ENCODE peak calls at places on chromosomes 16 and 17, in eight cellular contexts. One of them, this sample, is unnamed.
A peak's percentile ranks its signal among the peaks of the same experiment; 100 is the strongest.

GRCh38 chr17:80284631-80285030 is 24.0 kb downstream of the RNF213 start:
- DNase-seq in iPS DF 6.9: no peak
- DNase-seq in tibial artery: no peak
- DNase-seq in thoracic aorta: no peak
- DNase-seq in CD8-positive, alpha-beta T cell: no peak
- DNase-seq in mammary epithelial cell: no peak
- DNase-seq in colonic mucosa: no peak
- DNase-seq in upper lobe of right lung: no peak
- DNase-seq in this sample: no peak

GRCh38 chr17:61672140-61672539 is 81.1 kb upstream of the NACA2 start:
- DNase-seq in iPS DF 6.9: no peak
- DNase-seq in tibial artery: no peak
- DNase-seq in thoracic aorta: no peak
- DNase-seq in CD8-positive, alpha-beta T cell: no peak
- DNase-seq in mammary epithelial cell: no peak
- DNase-seq in colonic mucosa: no peak
- DNase-seq in upper lobe of right lung: no peak
- DNase-seq in this sample: no peak

GRCh38 chr16:88202207-88202745 is 180.5 kb upstream of the ZNF469 start:
- DNase-seq in iPS DF 6.9: no peak
- DNase-seq in tibial artery: peak; percentile 59
- DNase-seq in thoracic aorta: no peak
- DNase-seq in CD8-positive, alpha-beta T cell: no peak
- DNase-seq in mammary epithelial cell: no peak
- DNase-seq in colonic mucosa: no peak
- DNase-seq in upper lobe of right lung: no peak
- DNase-seq in this sample: no peak

GRCh38 chr16:69176033-69176780 is 10.8 kb upstream of the SNTB2 start:
- DNase-seq in iPS DF 6.9: no peak
- DNase-seq in tibial artery: no peak
- DNase-seq in thoracic aorta: no peak
- DNase-seq in CD8-positive, alpha-beta T cell: no peak
- DNase-seq in mammary epithelial cell: peak; percentile 21
- DNase-seq in colonic mucosa: no peak
- DNase-seq in upper lobe of right lung: no peak
- DNase-seq in this sample: peak; percentile 51

GRCh38 chr17:50043290-50044148 is 12.4 kb upstream of the ITGA3 start:
- DNase-seq in iPS DF 6.9: no peak
- DNase-seq in tibial artery: peak; percentile 87
- DNase-seq in thoracic aorta: no peak
- DNase-seq in CD8-positive, alpha-beta T cell: no peak
- DNase-seq in mammary epithelial cell: no peak
- DNase-seq in colonic mucosa: peak; percentile 69
- DNase-seq in upper lobe of right lung: no peak
- DNase-seq in this sample: no peak

GRCh38 chr16:86214326-86215232 is 295.7 kb upstream of the FOXF1 start:
- DNase-seq in iPS DF 6.9: no peak
- DNase-seq in tibial artery: no peak
- DNase-seq in thoracic aorta: no peak
- DNase-seq in CD8-positive, alpha-beta T cell: no peak
- DNase-seq in mammary epithelial cell: no peak
- DNase-seq in colonic mucosa: no peak
- DNase-seq in upper lobe of right lung: peak; percentile 56
- DNase-seq in this sample: no peak

GRCh38 chr16:53305743-53306142 is 128.5 kb upstream of the RBL2 start:
- DNase-seq in iPS DF 6.9: no peak
- DNase-seq in tibial artery: no peak
- DNase-seq in thoracic aorta: no peak
- DNase-seq in CD8-positive, alpha-beta T cell: no peak
- DNase-seq in mammary epithelial cell: no peak
- DNase-seq in colonic mucosa: no peak
- DNase-seq in upper lobe of right lung: no peak
- DNase-seq in this sample: no peak

GRCh38 chr17:66964083-66964771 is at the start of gene CACNG4:
- DNase-seq in iPS DF 6.9: no peak
- DNase-seq in tibial artery: no peak
- DNase-seq in thoracic aorta: no peak
- DNase-seq in CD8-positive, alpha-beta T cell: no peak
- DNase-seq in mammary epithelial cell: no peak
- DNase-seq in colonic mucosa: no peak
- DNase-seq in upper lobe of right lung: no peak
- DNase-seq in this sample: peak; percentile 74

GRCh38 chr17:1872976-1873375 is 43.2 kb downstream of the RPA1 start:
- DNase-seq in iPS DF 6.9: no peak
- DNase-seq in tibial artery: no peak
- DNase-seq in thoracic aorta: no peak
- DNase-seq in CD8-positive, alpha-beta T cell: no peak
- DNase-seq in mammary epithelial cell: no peak
- DNase-seq in colonic mucosa: no peak
- DNase-seq in upper lobe of right lung: no peak
- DNase-seq in this sample: no peak

GRCh38 chr16:7227193-7227825 is 105.3 kb upstream of the RBFOX1 start:
- DNase-seq in iPS DF 6.9: no peak
- DNase-seq in tibial artery: no peak
- DNase-seq in thoracic aorta: no peak
- DNase-seq in CD8-positive, alpha-beta T cell: no peak
- DNase-seq in mammary epithelial cell: no peak
- DNase-seq in colonic mucosa: no peak
- DNase-seq in upper lobe of right lung: no peak
- DNase-seq in this sample: no peak

GRCh38 chr16:15494231-15494630 is 59.8 kb downstream of the BMERB1 start:
- DNase-seq in iPS DF 6.9: no peak
- DNase-seq in tibial artery: no peak
- DNase-seq in thoracic aorta: no peak
- DNase-seq in CD8-positive, alpha-beta T cell: no peak
- DNase-seq in mammary epithelial cell: no peak
- DNase-seq in colonic mucosa: no peak
- DNase-seq in upper lobe of right lung: no peak
- DNase-seq in this sample: no peak

GRCh38 chr16:25155553-25156460 is 44.3 kb downstream of the LCMT1 start:
- DNase-seq in iPS DF 6.9: no peak
- DNase-seq in tibial artery: no peak
- DNase-seq in thoracic aorta: no peak
- DNase-seq in CD8-positive, alpha-beta T cell: no peak
- DNase-seq in mammary epithelial cell: peak; percentile 14
- DNase-seq in colonic mucosa: no peak
- DNase-seq in upper lobe of right lung: no peak
- DNase-seq in this sample: no peak

GRCh38 chr16:60142991-60143705 is 1409.0 kb upstream of the GOT2 start:
- DNase-seq in iPS DF 6.9: no peak
- DNase-seq in tibial artery: no peak
- DNase-seq in thoracic aorta: no peak
- DNase-seq in CD8-positive, alpha-beta T cell: no peak
- DNase-seq in mammary epithelial cell: peak; percentile 17
- DNase-seq in colonic mucosa: no peak
- DNase-seq in upper lobe of right lung: no peak
- DNase-seq in this sample: no peak

GRCh38 chr17:384622-385194 is 32.1 kb upstream of the RPH3AL start:
- DNase-seq in iPS DF 6.9: no peak
- DNase-seq in tibial artery: no peak
- DNase-seq in thoracic aorta: no peak
- DNase-seq in CD8-positive, alpha-beta T cell: no peak
- DNase-seq in mammary epithelial cell: no peak
- DNase-seq in colonic mucosa: no peak
- DNase-seq in upper lobe of right lung: no peak
- DNase-seq in this sample: no peak

DNA sequence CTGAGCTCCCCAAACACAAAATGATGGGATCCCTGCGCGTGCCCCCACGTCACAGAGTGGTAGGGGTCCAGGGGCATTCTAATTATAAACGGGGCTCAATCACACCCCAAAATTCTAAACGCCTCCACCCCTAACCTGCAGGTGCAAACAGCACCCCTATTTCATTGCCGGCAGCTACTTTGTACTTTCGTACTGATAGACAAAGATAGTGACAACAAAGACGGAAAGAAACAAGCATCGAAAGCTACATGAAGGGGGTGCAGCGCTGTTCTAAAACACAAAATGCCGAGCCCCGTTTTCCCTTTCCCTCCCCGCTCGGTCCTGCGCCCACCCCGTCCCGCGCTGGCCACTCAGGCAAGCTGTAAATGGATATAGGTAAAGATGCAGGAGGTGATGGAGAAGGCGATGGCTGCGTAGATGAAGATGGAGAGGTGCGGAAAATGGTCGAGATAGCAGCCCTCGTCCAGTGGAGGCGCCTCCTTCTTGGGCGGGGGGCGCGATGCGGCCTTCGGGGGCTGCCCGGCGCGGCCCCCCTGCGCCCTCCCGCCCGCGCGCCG is 14.0 kb downstream of the MIS12 start:
- DNase-seq in iPS DF 6.9: no peak
- DNase-seq in tibial artery: no peak
- DNase-seq in thoracic aorta: no peak
- DNase-seq in CD8-positive, alpha-beta T cell: no peak
- DNase-seq in mammary epithelial cell: no peak
- DNase-seq in colonic mucosa: no peak
- DNase-seq in upper lobe of right lung: no peak
- DNase-seq in this sample: no peak
- H3K4me3 ChIP-seq in iPS DF 6.9: peak overlapping the region; percentile 56
- H3K4me3 ChIP-seq in tibial artery: peak overlapping the region; percentile 69
- H3K4me3 ChIP-seq in thoracic aorta: peak overlapping the region; percentile 79
- H3K4me3 ChIP-seq in CD8-positive, alpha-beta T cell: peak overlapping the region; percentile 67
- H3K4me3 ChIP-seq in mammary epithelial cell: no peak overlapping the region
- H3K4me3 ChIP-seq in colonic mucosa: peak overlapping the region; percentile 33
- H3K4me3 ChIP-seq in upper lobe of right lung: peak overlapping the region; percentile 46
- H3K4me3 ChIP-seq in this sample: peak overlapping the region; percentile 53

GRCh38 chr17:78347453-78347852 is 12.4 kb downstream of the SOCS3 start:
- DNase-seq in iPS DF 6.9: no peak
- DNase-seq in tibial artery: no peak
- DNase-seq in thoracic aorta: no peak
- DNase-seq in CD8-positive, alpha-beta T cell: no peak
- DNase-seq in mammary epithelial cell: no peak
- DNase-seq in colonic mucosa: no peak
- DNase-seq in upper lobe of right lung: peak; percentile 84
- DNase-seq in this sample: no peak

GRCh38 chr17:78345172-78345571 is 14.7 kb downstream of the SOCS3 start:
- DNase-seq in iPS DF 6.9: no peak
- DNase-seq in tibial artery: no peak
- DNase-seq in thoracic aorta: no peak
- DNase-seq in CD8-positive, alpha-beta T cell: no peak
- DNase-seq in mammary epithelial cell: no peak
- DNase-seq in colonic mucosa: no peak
- DNase-seq in upper lobe of right lung: no peak
- DNase-seq in this sample: no peak

GRCh38 chr17:78348055-78348745 is 11.7 kb downstream of the SOCS3 start:
- DNase-seq in iPS DF 6.9: no peak
- DNase-seq in tibial artery: no peak
- DNase-seq in thoracic aorta: no peak
- DNase-seq in CD8-positive, alpha-beta T cell: no peak
- DNase-seq in mammary epithelial cell: no peak
- DNase-seq in colonic mucosa: no peak
- DNase-seq in upper lobe of right lung: no peak
- DNase-seq in this sample: no peak

GRCh38 chr17:78345791-78346494 is 13.9 kb downstream of the SOCS3 start:
- DNase-seq in iPS DF 6.9: no peak
- DNase-seq in tibial artery: no peak
- DNase-seq in thoracic aorta: no peak
- DNase-seq in CD8-positive, alpha-beta T cell: no peak
- DNase-seq in mammary epithelial cell: no peak
- DNase-seq in colonic mucosa: no peak
- DNase-seq in upper lobe of right lung: no peak
- DNase-seq in this sample: no peak

DNA sequence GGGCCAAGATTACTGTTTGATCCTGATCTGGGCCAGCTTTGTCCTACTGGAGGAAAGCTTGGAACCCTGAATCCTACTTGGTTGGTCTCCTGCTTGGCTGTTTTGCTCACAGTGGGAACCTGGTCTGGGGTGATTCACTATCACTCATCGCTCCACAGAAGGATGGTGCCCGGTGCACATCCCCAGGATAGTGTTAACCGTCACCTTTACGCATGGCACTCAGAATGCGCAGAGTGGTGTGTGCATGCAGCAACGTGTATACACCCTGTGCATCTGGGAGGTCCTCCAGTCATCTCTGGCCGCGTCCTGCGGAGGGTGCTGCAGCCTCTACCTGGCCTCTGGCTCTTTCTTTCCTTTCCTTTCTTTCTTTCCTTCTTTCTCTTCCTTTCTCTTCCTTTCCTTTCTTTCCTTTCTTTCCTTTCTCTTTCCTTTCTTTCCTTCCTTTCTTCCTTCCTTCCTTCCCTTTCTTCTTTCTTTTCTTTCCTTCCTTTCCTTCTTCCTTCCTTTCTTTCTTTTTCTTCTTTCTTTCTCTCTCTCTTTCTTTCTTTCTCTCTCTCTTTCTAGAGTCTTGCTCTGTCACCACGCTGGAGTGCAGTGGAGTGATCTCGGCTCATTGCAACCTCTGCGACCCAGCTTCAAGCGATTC is 13.1 kb downstream of the SOCS3 start:
- DNase-seq in iPS DF 6.9: no peak
- DNase-seq in tibial artery: no peak
- DNase-seq in thoracic aorta: no peak
- DNase-seq in CD8-positive, alpha-beta T cell: no peak
- DNase-seq in mammary epithelial cell: peak; percentile 54
- DNase-seq in colonic mucosa: no peak
- DNase-seq in upper lobe of right lung: no peak
- DNase-seq in this sample: no peak
- H3K4me1 ChIP-seq in iPS DF 6.9: peaks cover 13% of the 10 kb centered on the region
- H3K4me1 ChIP-seq in tibial artery: peaks cover 29% of the 10 kb centered on the region
- H3K4me1 ChIP-seq in thoracic aorta: peaks cover 27% of the 10 kb centered on the region
- H3K4me1 ChIP-seq in CD8-positive, alpha-beta T cell: peaks cover 70% of the 10 kb centered on the region
- H3K4me1 ChIP-seq in mammary epithelial cell: peaks cover 40% of the 10 kb centered on the region
- H3K4me1 ChIP-seq in colonic mucosa: no peaks in the 10 kb centered on the region
- H3K4me1 ChIP-seq in upper lobe of right lung: peaks cover 61% of the 10 kb centered on the region
- H3K4me1 ChIP-seq in this sample: peaks cover 35% of the 10 kb centered on the region

GRCh38 chr17:51244041-51244440 is 15.8 kb downstream of the MBTD1 start:
- DNase-seq in iPS DF 6.9: no peak
- DNase-seq in tibial artery: no peak
- DNase-seq in thoracic aorta: no peak
- DNase-seq in CD8-positive, alpha-beta T cell: no peak
- DNase-seq in mammary epithelial cell: no peak
- DNase-seq in colonic mucosa: no peak
- DNase-seq in upper lobe of right lung: no peak
- DNase-seq in this sample: no peak

GRCh38 chr17:51240275-51240674 is 19.6 kb downstream of the MBTD1 start:
- DNase-seq in iPS DF 6.9: no peak
- DNase-seq in tibial artery: no peak
- DNase-seq in thoracic aorta: no peak
- DNase-seq in CD8-positive, alpha-beta T cell: no peak
- DNase-seq in mammary epithelial cell: no peak
- DNase-seq in colonic mucosa: no peak
- DNase-seq in upper lobe of right lung: no peak
- DNase-seq in this sample: no peak

GRCh38 chr17:51234162-51234561 is 25.7 kb downstream of the MBTD1 start:
- DNase-seq in iPS DF 6.9: no peak
- DNase-seq in tibial artery: no peak
- DNase-seq in thoracic aorta: no peak
- DNase-seq in CD8-positive, alpha-beta T cell: no peak
- DNase-seq in mammary epithelial cell: no peak
- DNase-seq in colonic mucosa: no peak
- DNase-seq in upper lobe of right lung: no peak
- DNase-seq in this sample: no peak

GRCh38 chr17:51238253-51238887 is 21.5 kb downstream of the MBTD1 start:
- DNase-seq in iPS DF 6.9: no peak
- DNase-seq in tibial artery: no peak
- DNase-seq in thoracic aorta: no peak
- DNase-seq in CD8-positive, alpha-beta T cell: no peak
- DNase-seq in mammary epithelial cell: no peak
- DNase-seq in colonic mucosa: no peak
- DNase-seq in upper lobe of right lung: no peak
- DNase-seq in this sample: no peak
- H3K4me3 ChIP-seq in iPS DF 6.9: no peak overlapping the region
- H3K4me3 ChIP-seq in tibial artery: no peak overlapping the region
- H3K4me3 ChIP-seq in thoracic aorta: no peak overlapping the region
- H3K4me3 ChIP-seq in CD8-positive, alpha-beta T cell: no peak overlapping the region
- H3K4me3 ChIP-seq in mammary epithelial cell: no peak overlapping the region
- H3K4me3 ChIP-seq in colonic mucosa: no peak overlapping the region
- H3K4me3 ChIP-seq in upper lobe of right lung: no peak overlapping the region
- H3K4me3 ChIP-seq in this sample: no peak overlapping the region

GRCh38 chr16:27838536-27839175 is 224.9 kb downstream of the GSG1L start:
- DNase-seq in iPS DF 6.9: no peak
- DNase-seq in tibial artery: no peak
- DNase-seq in thoracic aorta: no peak
- DNase-seq in CD8-positive, alpha-beta T cell: no peak
- DNase-seq in mammary epithelial cell: peak; percentile 20
- DNase-seq in colonic mucosa: no peak
- DNase-seq in upper lobe of right lung: peak; percentile 29
- DNase-seq in this sample: no peak
- H3K4me1 ChIP-seq in iPS DF 6.9: no peaks in the 10 kb centered on the region
- H3K4me1 ChIP-seq in tibial artery: no peaks in the 10 kb centered on the region
- H3K4me1 ChIP-seq in thoracic aorta: no peaks in the 10 kb centered on the region
- H3K4me1 ChIP-seq in CD8-positive, alpha-beta T cell: no peaks in the 10 kb centered on the region
- H3K4me1 ChIP-seq in mammary epithelial cell: no peaks in the 10 kb centered on the region
- H3K4me1 ChIP-seq in colonic mucosa: no peaks in the 10 kb centered on the region
- H3K4me1 ChIP-seq in upper lobe of right lung: no peaks in the 10 kb centered on the region
- H3K4me1 ChIP-seq in this sample: no peaks in the 10 kb centered on the region

This sample was measured in SJSA1.